ENCODE peak calls at places on chromosomes 2 and 18, in six cellular contexts. E is DND-41, U is hepatocyte, K is H7, X is lung, N is AG08395. C is an unnamed sample.

GRCh38 chr2:85413592-85414421 is 3.6 kb upstream of the CAPG start:
- DNase-seq in N (peak; percentile 70), K (peak; percentile 87), U (peak; percentile 90), X (no peak), E (peak; percentile 63), C (peak; percentile 51)

GRCh38 chr2:96685592-96686459 is 43.3 kb downstream of the FER1L5 start:
- DNase-seq in E (no peak), N (no peak), K (peak; percentile 85), X (no peak), U (peak; percentile 65), C (peak; percentile 88)

GRCh38 chr18:60003610-60004185 is 103.9 kb downstream of the PMAIP1 start:
- DNase-seq in E (no peak), X (no peak), N (no peak), U (no peak), K (no peak), C (no peak)

GRCh38 chr2:26982102-26982742 is 11.8 kb downstream of the MAPRE3 start:
- DNase-seq in U (peak; percentile 81), K (peak; percentile 69), E (peak; percentile 12), X (peak; percentile 78), N (peak; percentile 11), C (peak; percentile 96)

GRCh38 chr2:222819722-222820333 is 41.0 kb upstream of the ACSL3 start:
- DNase-seq in N (peak; percentile 46), K (no peak), X (no peak), E (no peak), U (no peak), C (no peak)

GRCh38 chr2:201320257-201320656 is 36.9 kb downstream of the FLACC1 start:
- DNase-seq in N (no peak), E (no peak), X (no peak), U (no peak), K (no peak), C (no peak)

GRCh38 chr18:68714356-68714706 is 577 bp downstream of the TMX3 start:
- DNase-seq in U (peak; percentile 29), K (peak; percentile 39), N (peak; percentile 17), E (peak; percentile 25), X (no peak), C (peak; percentile 74)

GRCh38 chr2:3249477-3249962 is 128.1 kb downstream of the EIPR1 start:
- DNase-seq in E (no peak), K (no peak), U (peak; percentile 3), N (no peak), X (no peak), C (no peak)

GRCh38 chr2:144390424-144391020 is 129.4 kb downstream of the ZEB2 start:
- DNase-seq in K (no peak), N (peak; percentile 38), E (no peak), U (no peak), X (no peak), C (no peak)

GRCh38 chr2:191421950-191422349 is 176.7 kb downstream of the MYO1B start:
- DNase-seq in K (no peak), N (no peak), X (no peak), U (no peak), E (no peak), C (no peak)

GRCh38 chr2:88167740-88168139 is 2.4 kb upstream of the THNSL2 start:
- DNase-seq in K (no peak), E (no peak), N (no peak), X (no peak), U (no peak), C (no peak)